ENCODE peak calls at places on chromosomes 4 and X, in six cellular contexts. P is cardiac muscle cell; V is stimulated activated CD8-positive, alpha-beta memory T cell treated with anti-CD3 and anti-CD28 coated beads, Interleukin-7, amount 100 ng/mL, for 1 hour; H is CD8-positive, alpha-beta memory T cell; S is mesendoderm; M is AG04449. R is an unnamed sample.

GRCh38 chrX:51420610-51421009 is 75.8 kb downstream of the NUDT11 start:
- DNase-seq in P (peak; percentile 59), V (no peak), H (no peak), S (peak; percentile 47), M (no peak), R (no peak)

GRCh38 chr4:26992657-26993361 is 132.2 kb downstream of the STIM2 start:
- DNase-seq in P (peak; percentile 21), V (no peak), H (no peak), S (no peak), M (no peak), R (peak; percentile 65)

GRCh38 chr4:151553874-151554273 is 144.9 kb downstream of the FHIP1A start:
- DNase-seq in P (no peak), V (no peak), H (no peak), S (peak; percentile 26), M (no peak), R (no peak)

GRCh38 chr4:44157611-44158277 is 290.9 kb downstream of the KCTD8 start:
- DNase-seq in P (no peak), V (no peak), H (no peak), S (no peak), M (no peak), R (no peak)

GRCh38 chrX:135086197-135086854 is 34.0 kb downstream of the ETDB start:
- DNase-seq in P (peak; percentile 66), V (no peak), H (peak; percentile 8), S (peak; percentile 84), M (peak; percentile 2), R (no peak)

GRCh38 chr4:81164623-81165416 is 50.2 kb downstream of the PRKG2 start:
- DNase-seq in P (no peak), V (no peak), H (no peak), S (no peak), M (no peak), R (no peak)

GRCh38 chrX:71989768-71990167 is 79.1 kb downstream of the NHSL2 start:
- DNase-seq in P (no peak), V (no peak), H (no peak), S (no peak), M (peak; percentile 38), R (no peak)

GRCh38 chr4:99200148-99200547 is 18.9 kb downstream of the ADH6 start:
- DNase-seq in P (no peak), V (no peak), H (no peak), S (no peak), M (no peak), R (no peak)

GRCh38 chr4:71125137-71125536 is 131.7 kb downstream of the DCK start:
- DNase-seq in P (no peak), V (no peak), H (no peak), S (no peak), M (no peak), R (no peak)

GRCh38 chr4:2281575-2282343 is 19.9 kb upstream of the MXD4 start:
- DNase-seq in P (no peak), V (peak; percentile 57), H (peak; percentile 83), S (no peak), M (no peak), R (no peak)

GRCh38 chr4:152970102-152970820 is 34.1 kb downstream of the FHDC1 start:
- DNase-seq in P (no peak), V (no peak), H (no peak), S (no peak), M (peak; percentile 53), R (no peak)

GRCh38 chr4:117796677-117797076 is 237.6 kb upstream of the NDST3 start:
- DNase-seq in P (no peak), V (no peak), H (no peak), S (no peak), M (no peak), R (no peak)

GRCh38 chr4:184168406-184169019 is 49.2 kb downstream of the ENPP6 start:
- DNase-seq in P (peak; percentile 85), V (peak; percentile 6), H (peak; percentile 23), S (peak; percentile 95), M (no peak), R (peak; percentile 44)

GRCh38 chr4:76549765-76550164 is 114.7 kb downstream of the SHROOM3 start:
- DNase-seq in P (no peak), V (no peak), H (no peak), S (no peak), M (no peak), R (no peak)

GRCh38 chr4:66604192-66604591 is 933.9 kb upstream of the EPHA5 start:
- DNase-seq in P (no peak), V (no peak), H (no peak), S (no peak), M (no peak), R (no peak)

GRCh38 chr4:39571504-39571903 is 44.3 kb upstream of the UGDH start:
- DNase-seq in P (no peak), V (no peak), H (no peak), S (no peak), M (no peak), R (no peak)

GRCh38 chr4:127015616-127016015 is 617.1 kb upstream of the INTU start:
- DNase-seq in P (no peak), V (no peak), H (no peak), S (no peak), M (no peak), R (no peak)

GRCh38 chrX:33725556-33726232 is 406.4 kb downstream of the FAM47A start:
- DNase-seq in P (peak; percentile 83), V (no peak), H (no peak), S (peak; percentile 70), M (no peak), R (no peak)

GRCh38 chr4:153771058-153771457 is 11.2 kb upstream of the RNF175 start:
- DNase-seq in P (no peak), V (no peak), H (no peak), S (no peak), M (no peak), R (no peak)

GRCh38 chrX:42530027-42530426 is 247.9 kb downstream of the PPP1R2C start:
- DNase-seq in P (peak; percentile 7), V (no peak), H (no peak), S (peak; percentile 67), M (peak; percentile 46), R (no peak)

GRCh38 chr4:169243808-169244207 is 26.9 kb downstream of the SH3RF1 start:
- DNase-seq in P (no peak), V (no peak), H (no peak), S (no peak), M (peak; percentile 76), R (no peak)

GRCh38 chr4:38670939-38671593 is 7.1 kb downstream of the KLF3 start:
- DNase-seq in P (no peak), V (no peak), H (no peak), S (no peak), M (no peak), R (no peak)

GRCh38 chr4:81850701-81851100 is 379.0 kb upstream of the RASGEF1B start:
- DNase-seq in P (no peak), V (no peak), H (no peak), S (no peak), M (no peak), R (no peak)

GRCh38 chrX:151552721-151553120 is 10.8 kb upstream of the PASD1 start:
- DNase-seq in P (no peak), V (no peak), H (no peak), S (no peak), M (no peak), R (no peak)

GRCh38 chr4:56658410-56659003 is 22.6 kb downstream of the HOPX start:
- DNase-seq in P (no peak), V (no peak), H (no peak), S (no peak), M (no peak), R (no peak)

GRCh38 chrX:10045327-10046000 is 78.3 kb downstream of the CLDN34 start:
- DNase-seq in P (no peak), V (no peak), H (no peak), S (no peak), M (no peak), R (no peak)

GRCh38 chr4:158837527-158838141 is 68.8 kb downstream of the FNIP2 start:
- DNase-seq in P (no peak), V (no peak), H (no peak), S (no peak), M (no peak), R (no peak)

GRCh38 chrX:113950081-113950678 is 633.7 kb upstream of the HTR2C start:
- DNase-seq in P (no peak), V (no peak), H (no peak), S (peak; percentile 13), M (no peak), R (no peak)